ENCODE peak calls at places on chromosomes 1 and 21, in six cellular contexts. B, P, I, E, S and O are unnamed samples.

GRCh38 chr1:166350490-166350889 is 183.7 kb upstream of the FAM78B start:
- DNase-seq in I (no peak), E (no peak), S (no peak), B (no peak), P (no peak), O (no peak)

GRCh38 chr1:206801467-206801866 is 29.2 kb upstream of the IL10 start:
- DNase-seq in I (no peak), S (no peak), P (no peak), B (no peak), E (no peak), O (no peak)

GRCh38 chr1:235207202-235207565 is 46.1 kb upstream of the RBM34 start:
- DNase-seq in I (no peak), P (no peak), S (no peak), B (no peak), E (no peak), O (no peak)

GRCh38 chr1:185608166-185608565 is 126.0 kb upstream of the HMCN1 start:
- DNase-seq in P (no peak), E (no peak), B (no peak), S (no peak), I (no peak), O (peak)

GRCh38 chr1:219650880-219651279 is 38.0 kb upstream of the ZC3H11B start:
- DNase-seq in E (no peak), S (no peak), P (no peak), B (no peak), I (no peak), O (no peak)

GRCh38 chr1:226975909-226976670 is 36.0 kb downstream of the COQ8A start:
- DNase-seq in P (no peak), S (no peak), B (no peak), E (no peak), I (no peak), O (no peak)

GRCh38 chr1:62926681-62927252 is 142.8 kb downstream of the ATG4C start:
- DNase-seq in B (no peak), S (no peak), P (no peak), E (no peak), I (no peak), O (no peak)

GRCh38 chr1:155598842-155599331 is 11.1 kb upstream of the MSTO1 start:
- DNase-seq in S (peak), P (no peak), B (peak), E (no peak), I (no peak), O (peak)

GRCh38 chr1:150528196-150528595 is 12.6 kb downstream of the FALEC start:
- DNase-seq in B (no peak), P (no peak), S (peak), I (no peak), E (no peak), O (peak)

DNA sequence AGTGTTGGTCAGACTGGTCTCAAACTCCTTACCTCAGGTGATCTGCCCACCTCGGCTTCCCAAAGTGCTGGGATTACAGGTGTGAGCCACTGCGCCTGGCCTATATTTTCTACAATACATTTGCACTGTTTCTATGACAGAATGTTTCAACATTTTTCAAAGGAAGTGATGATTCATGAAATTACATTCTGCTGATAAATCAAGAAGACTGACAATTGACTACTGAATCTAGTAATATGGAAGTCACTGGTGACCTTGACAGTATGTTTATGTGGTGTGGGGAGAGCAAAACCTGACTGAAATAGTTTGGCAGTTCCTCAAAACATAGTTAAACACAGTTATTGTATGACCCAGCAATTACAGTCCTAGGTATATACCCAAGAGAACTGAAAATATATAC is 18.1 kb downstream of the LRIF1 start:
- DNase-seq in S (no peak), B (no peak), I (no peak), P (no peak), E (no peak), O (no peak)
- TF ChIP-seq CTCF in S (no peak), B (no peak), I (no peak), P (no peak), E (no peak), O (no peak)

DNA sequence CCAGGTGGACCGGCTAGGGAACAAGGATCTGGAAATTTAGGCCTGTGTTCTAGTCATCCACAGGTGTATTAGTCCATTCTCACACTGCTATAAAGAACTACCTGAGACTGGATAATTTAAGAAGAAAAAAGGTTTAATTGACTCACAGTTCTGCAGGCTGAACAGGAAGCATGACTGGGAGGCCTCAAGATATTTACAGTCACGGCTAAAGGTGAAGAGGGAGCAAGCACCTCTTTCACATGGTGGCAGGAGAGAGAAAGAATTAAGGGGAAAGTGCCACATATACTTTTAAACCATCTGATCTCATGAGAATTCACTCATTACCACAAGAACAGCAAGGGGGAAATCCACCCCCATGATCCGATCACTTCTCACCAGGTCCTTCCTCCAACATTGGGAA is 174.7 kb upstream of the C1orf105 start:
- DNase-seq in I (no peak), S (no peak), E (no peak), P (no peak), B (no peak), O (no peak)
- H3K4me3 ChIP-seq in I (no peak), S (no peak), E (no peak), P (no peak), B (no peak), O (no peak)

DNA sequence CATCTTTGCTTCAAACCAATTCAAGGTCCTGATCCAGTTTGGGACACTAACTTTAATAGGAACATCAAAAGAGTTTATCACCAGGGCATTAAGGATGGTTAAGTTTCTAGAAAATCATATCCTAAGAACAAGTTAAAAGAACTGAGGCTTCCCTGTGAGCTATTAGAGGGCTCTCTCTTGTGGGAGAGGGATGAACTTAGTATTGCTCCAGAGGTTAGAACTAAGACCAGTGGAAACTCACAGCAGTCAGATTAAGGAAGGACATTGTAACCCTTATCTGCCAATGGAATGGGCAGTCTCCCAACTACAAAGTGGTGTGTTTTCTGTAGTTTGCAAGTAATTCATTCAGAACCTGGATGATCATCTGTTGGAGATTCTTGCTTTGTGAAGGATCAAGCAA is 36.8 kb downstream of the UBE2U start:
- DNase-seq in B (peak), S (peak), P (no peak), I (no peak), E (no peak), O (peak)
- TF ChIP-seq CTCF in B (peak), S (peak), P (no peak), I (no peak), E (no peak), O (no peak)

GRCh38 chr1:28450561-28450960 is 55.3 kb upstream of the RCC1 start:
- DNase-seq in P (no peak), I (no peak), E (no peak), B (no peak), S (no peak), O (no peak)
- H3K4me3 ChIP-seq in P (no peak), I (no peak), E (no peak), B (no peak), S (no peak), O (no peak)

DNA sequence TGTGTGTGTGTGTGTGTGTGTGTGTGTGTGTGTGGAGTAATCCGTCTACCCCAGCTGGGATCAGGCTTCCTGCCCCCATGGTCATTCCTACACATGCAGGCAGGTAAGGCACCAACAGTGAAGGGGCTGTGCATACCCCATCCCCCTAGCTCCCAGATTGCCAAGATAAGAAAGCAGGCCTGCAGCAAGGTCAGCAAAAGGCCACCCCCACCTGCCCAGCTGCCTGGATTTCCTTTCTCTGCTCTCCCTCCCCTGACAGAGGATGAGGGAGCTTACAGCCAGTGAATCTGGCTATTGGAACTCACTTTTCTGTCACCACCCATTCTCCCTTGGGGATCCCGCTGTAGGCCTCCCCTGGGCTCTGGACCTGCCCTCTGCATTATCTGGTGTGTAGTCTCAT is 7.9 kb downstream of the ALX3 start:
- DNase-seq in B (no peak), P (no peak), E (no peak), S (no peak), I (no peak), O (no peak)
- TF ChIP-seq CTCF in B (no peak), P (no peak), E (no peak), S (no peak), I (no peak), O (no peak)

GRCh38 chr21:37563641-37564340 is 197.2 kb downstream of the DYRK1A start:
- DNase-seq in I (peak), E (peak), B (peak), P (peak), S (peak), O (peak)

GRCh38 chr21:37564924-37565529 is 198.5 kb downstream of the DYRK1A start:
- DNase-seq in B (no peak), P (no peak), E (no peak), I (no peak), S (no peak), O (peak)

GRCh38 chr21:37564341-37564923 is 197.9 kb downstream of the DYRK1A start:
- DNase-seq in P (no peak), E (peak), S (peak), B (peak), I (peak), O (peak)

GRCh38 chr21:37566790-37567725 is 200.5 kb downstream of the DYRK1A start:
- DNase-seq in I (no peak), B (peak), S (no peak), P (no peak), E (no peak), O (peak)

GRCh38 chr21:37565530-37566223 is 199.1 kb downstream of the DYRK1A start:
- DNase-seq in B (no peak), I (no peak), E (no peak), S (peak), P (no peak), O (peak)
- H3K4me3 ChIP-seq in B (no peak), I (no peak), E (peak), S (peak), P (peak), O (no peak)

GRCh38 chr1:29643281-29643680 is 407.0 kb downstream of the PTPRU start:
- DNase-seq in S (no peak), I (no peak), P (no peak), E (peak), B (no peak), O (no peak)
- TF ChIP-seq CTCF in S (no peak), I (no peak), P (no peak), E (no peak), B (no peak), O (no peak)